ENCODE peak calls at places on chromosomes 7 and 10, in nine cellular contexts. B, G, C, I, A, O, H, S and N are unnamed samples.

GRCh38 chr10:131814567-131815290 is 86.1 kb upstream of the PPP2R2D start:
- DNase-seq in B (no peak), G (no peak), C (no peak), I (no peak), A (no peak), O (peak), H (no peak), S (no peak), N (no peak)

GRCh38 chr7:35905555-35905954 is 104.7 kb downstream of the SEPTIN7 start:
- DNase-seq in B (no peak), G (peak), C (peak), I (peak), A (peak), O (no peak), H (no peak), S (no peak), N (peak)

GRCh38 chr7:121882731-121883130 is 9.8 kb downstream of the PTPRZ1 start:
- DNase-seq in B (no peak), G (no peak), C (no peak), I (no peak), A (no peak), O (no peak), H (no peak), S (no peak), N (no peak)

GRCh38 chr7:30796105-30796869 is 25.1 kb downstream of the MINDY4 start:
- DNase-seq in B (no peak), G (peak), C (peak), I (no peak), A (no peak), O (peak), H (no peak), S (no peak), N (peak)

GRCh38 chr7:123492485-123492884 is 41.9 kb downstream of the IQUB start:
- DNase-seq in B (no peak), G (peak), C (no peak), I (no peak), A (no peak), O (no peak), H (no peak), S (no peak), N (no peak)

GRCh38 chr7:40822861-40823260 is 688.1 kb downstream of the SUGCT start:
- DNase-seq in B (no peak), G (peak), C (peak), I (no peak), A (no peak), O (no peak), H (no peak), S (no peak), N (no peak)

GRCh38 chr10:121078672-121079102 is 227.5 kb downstream of the WDR11 start:
- DNase-seq in B (no peak), G (no peak), C (no peak), I (no peak), A (no peak), O (peak), H (no peak), S (no peak), N (no peak)

GRCh38 chr7:107594961-107595737 is 15.1 kb downstream of the BCAP29 start:
- DNase-seq in B (no peak), G (peak), C (peak), I (peak), A (no peak), O (no peak), H (no peak), S (no peak), N (peak)

GRCh38 chr7:141042222-141043193 is 27.8 kb upstream of the MRPS33 start:
- DNase-seq in B (no peak), G (no peak), C (peak), I (no peak), A (no peak), O (no peak), H (no peak), S (no peak), N (peak)

GRCh38 chr10:124653811-124654651 is 90.1 kb downstream of the FAM53B start:
- DNase-seq in B (no peak), G (no peak), C (no peak), I (no peak), A (peak), O (no peak), H (no peak), S (no peak), N (no peak)

GRCh38 chr10:6037975-6038624 is 24.1 kb downstream of the IL2RA start:
- DNase-seq in B (no peak), G (no peak), C (no peak), I (no peak), A (no peak), O (peak), H (no peak), S (no peak), N (no peak)

GRCh38 chr10:65183236-65183635 is 1662.0 kb downstream of the REEP3 start:
- DNase-seq in B (no peak), G (no peak), C (no peak), I (no peak), A (no peak), O (no peak), H (no peak), S (no peak), N (no peak)

GRCh38 chr10:51895209-51895608 is 195.8 kb upstream of the CSTF2T start:
- DNase-seq in B (no peak), G (peak), C (peak), I (peak), A (peak), O (peak), H (no peak), S (no peak), N (peak)

GRCh38 chr10:48493083-48493871 is 111.6 kb downstream of the ARHGAP22 start:
- DNase-seq in B (no peak), G (no peak), C (no peak), I (no peak), A (peak), O (no peak), H (no peak), S (peak), N (no peak)

GRCh38 chr7:20241491-20242261 is 24.5 kb upstream of the MACC1 start:
- DNase-seq in B (peak), G (peak), C (peak), I (peak), A (no peak), O (no peak), H (no peak), S (no peak), N (peak)

GRCh38 chr7:98133181-98133580 is 26.5 kb downstream of the LMTK2 start:
- DNase-seq in B (peak), G (peak), C (no peak), I (peak), A (no peak), O (no peak), H (no peak), S (no peak), N (no peak)

GRCh38 chr10:61815505-61815904 is 86.0 kb upstream of the ARID5B start:
- DNase-seq in B (no peak), G (peak), C (no peak), I (peak), A (no peak), O (no peak), H (no peak), S (no peak), N (no peak)

GRCh38 chr10:69912584-69912983 is 110.9 kb downstream of the COL13A1 start:
- DNase-seq in B (no peak), G (no peak), C (no peak), I (no peak), A (peak), O (no peak), H (no peak), S (no peak), N (no peak)

GRCh38 chr7:49787980-49788379 is 14.5 kb downstream of the VWC2 start:
- DNase-seq in B (no peak), G (no peak), C (no peak), I (no peak), A (no peak), O (no peak), H (no peak), S (no peak), N (no peak)

GRCh38 chr10:23199768-23200511 is 7.8 kb downstream of the PTF1A start:
- DNase-seq in B (no peak), G (no peak), C (no peak), I (no peak), A (no peak), O (no peak), H (no peak), S (no peak), N (no peak)

GRCh38 chr7:104848386-104848990 is 165.5 kb upstream of the KMT2E start:
- DNase-seq in B (no peak), G (peak), C (peak), I (peak), A (peak), O (peak), H (peak), S (peak), N (peak)

GRCh38 chr10:71548494-71548846 is 151.8 kb downstream of the CDH23 start:
- DNase-seq in B (no peak), G (peak), C (peak), I (peak), A (no peak), O (no peak), H (no peak), S (no peak), N (no peak)

GRCh38 chr7:36303202-36304098 is 86.2 kb upstream of the ANLN start:
- DNase-seq in B (no peak), G (peak), C (peak), I (peak), A (peak), O (peak), H (peak), S (peak), N (peak)

GRCh38 chr10:93790454-93790853 is 32.7 kb downstream of the LGI1 start:
- DNase-seq in B (no peak), G (no peak), C (no peak), I (no peak), A (no peak), O (no peak), H (no peak), S (no peak), N (no peak)

GRCh38 chr10:21174670-21175495 is 277.8 kb upstream of the NEBL start:
- DNase-seq in B (no peak), G (peak), C (no peak), I (no peak), A (no peak), O (no peak), H (peak), S (no peak), N (no peak)

GRCh38 chr10:129963831-129964501 is at the start of gene EBF3:
- DNase-seq in B (no peak), G (peak), C (peak), I (peak), A (peak), O (no peak), H (no peak), S (peak), N (peak)

GRCh38 chr10:35712486-35712885 is 70.4 kb upstream of the FZD8 start:
- DNase-seq in B (no peak), G (no peak), C (no peak), I (no peak), A (no peak), O (no peak), H (no peak), S (no peak), N (no peak)

GRCh38 chr10:60666221-60666620 is 112.1 kb upstream of the CDK1 start:
- DNase-seq in B (no peak), G (peak), C (no peak), I (no peak), A (no peak), O (peak), H (no peak), S (no peak), N (peak)

GRCh38 chr10:104809288-104810090 is 168.4 kb downstream of the SORCS3 start:
- DNase-seq in B (no peak), G (no peak), C (no peak), I (no peak), A (no peak), O (no peak), H (peak), S (no peak), N (no peak)

GRCh38 chr7:39187130-39187529 is 209.4 kb downstream of the POU6F2 start:
- DNase-seq in B (no peak), G (no peak), C (no peak), I (no peak), A (no peak), O (no peak), H (no peak), S (no peak), N (no peak)

GRCh38 chr7:36391436-36392198 is 2.0 kb downstream of the ANLN start:
- DNase-seq in B (peak), G (no peak), C (peak), I (no peak), A (no peak), O (no peak), H (no peak), S (no peak), N (no peak)

GRCh38 chr10:62597226-62597625 is 207.3 kb upstream of the ADO start:
- DNase-seq in B (no peak), G (peak), C (peak), I (peak), A (no peak), O (no peak), H (no peak), S (no peak), N (no peak)

GRCh38 chr10:27779462-27779861 is 33.8 kb upstream of the MKX start:
- DNase-seq in B (no peak), G (no peak), C (peak), I (no peak), A (no peak), O (no peak), H (no peak), S (no peak), N (no peak)

GRCh38 chr7:13988011-13988410 is 1.5 kb downstream of the ETV1 start:
- DNase-seq in B (no peak), G (peak), C (peak), I (peak), A (no peak), O (no peak), H (no peak), S (no peak), N (peak)

GRCh38 chr7:13990319-13990983 is 985 bp upstream of the ETV1 start:
- DNase-seq in B (no peak), G (peak), C (peak), I (peak), A (peak), O (peak), H (no peak), S (peak), N (peak)

GRCh38 chr7:13988765-13989137 is 715 bp downstream of the ETV1 start:
- DNase-seq in B (no peak), G (peak), C (peak), I (peak), A (peak), O (peak), H (no peak), S (peak), N (peak)

GRCh38 chr7:13989944-13990295 is 454 bp upstream of the ETV1 start:
- DNase-seq in B (no peak), G (no peak), C (no peak), I (peak), A (no peak), O (no peak), H (no peak), S (no peak), N (no peak)

GRCh38 chr7:13989138-13989943 is at the start of gene ETV1:
- DNase-seq in B (no peak), G (peak), C (peak), I (peak), A (peak), O (peak), H (no peak), S (peak), N (peak)
- TF ChIP-seq CTCF in B (no peak), G (peak), C (peak), I (peak), A (no peak), O (no peak), H (no peak), S (peak), N (peak)

GRCh38 chr7:101826081-101826835 is 8.8 kb downstream of the CUX1 start:
- DNase-seq in B (no peak), G (no peak), C (no peak), I (no peak), A (peak), O (no peak), H (no peak), S (no peak), N (no peak)
- H3K4me3 ChIP-seq in B (no peak), G (no peak), C (no peak), I (no peak), A (no peak), O (no peak), H (no peak), S (no peak), N (no peak)

GRCh38 chr7:23450518-23450917 is 19.8 kb downstream of the IGF2BP3 start:
- DNase-seq in B (no peak), G (no peak), C (no peak), I (no peak), A (no peak), O (no peak), H (no peak), S (no peak), N (no peak)
- TF ChIP-seq CTCF in B (no peak), G (no peak), C (no peak), I (no peak), A (no peak), O (no peak), H (no peak), S (no peak), N (no peak)

DNA sequence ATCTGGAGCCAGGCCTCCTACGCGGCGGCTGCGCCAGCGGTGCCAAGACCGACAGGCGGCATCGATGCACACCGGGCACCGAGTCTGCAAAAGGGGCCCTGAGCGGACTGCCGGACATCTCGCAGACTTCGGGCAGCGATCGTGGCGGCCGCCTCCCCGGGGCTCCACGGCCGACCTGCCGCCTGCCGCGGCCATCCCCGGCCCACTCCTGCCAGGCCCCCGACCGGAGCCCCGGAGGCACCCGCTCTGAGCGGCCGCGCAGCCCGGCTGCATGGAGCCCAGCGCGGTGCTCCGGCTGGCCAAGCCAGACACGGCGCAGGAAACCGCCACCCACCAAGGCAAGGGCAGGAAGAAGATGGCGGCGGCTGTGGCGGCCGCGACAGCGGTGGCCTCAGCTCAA is 154.2 kb upstream of the KCTD7 start:
- DNase-seq in B (no peak), G (no peak), C (no peak), I (no peak), A (no peak), O (no peak), H (no peak), S (peak), N (no peak)
- H3K4me3 ChIP-seq in B (no peak), G (no peak), C (no peak), I (no peak), A (no peak), O (no peak), H (no peak), S (no peak), N (no peak)

DNA sequence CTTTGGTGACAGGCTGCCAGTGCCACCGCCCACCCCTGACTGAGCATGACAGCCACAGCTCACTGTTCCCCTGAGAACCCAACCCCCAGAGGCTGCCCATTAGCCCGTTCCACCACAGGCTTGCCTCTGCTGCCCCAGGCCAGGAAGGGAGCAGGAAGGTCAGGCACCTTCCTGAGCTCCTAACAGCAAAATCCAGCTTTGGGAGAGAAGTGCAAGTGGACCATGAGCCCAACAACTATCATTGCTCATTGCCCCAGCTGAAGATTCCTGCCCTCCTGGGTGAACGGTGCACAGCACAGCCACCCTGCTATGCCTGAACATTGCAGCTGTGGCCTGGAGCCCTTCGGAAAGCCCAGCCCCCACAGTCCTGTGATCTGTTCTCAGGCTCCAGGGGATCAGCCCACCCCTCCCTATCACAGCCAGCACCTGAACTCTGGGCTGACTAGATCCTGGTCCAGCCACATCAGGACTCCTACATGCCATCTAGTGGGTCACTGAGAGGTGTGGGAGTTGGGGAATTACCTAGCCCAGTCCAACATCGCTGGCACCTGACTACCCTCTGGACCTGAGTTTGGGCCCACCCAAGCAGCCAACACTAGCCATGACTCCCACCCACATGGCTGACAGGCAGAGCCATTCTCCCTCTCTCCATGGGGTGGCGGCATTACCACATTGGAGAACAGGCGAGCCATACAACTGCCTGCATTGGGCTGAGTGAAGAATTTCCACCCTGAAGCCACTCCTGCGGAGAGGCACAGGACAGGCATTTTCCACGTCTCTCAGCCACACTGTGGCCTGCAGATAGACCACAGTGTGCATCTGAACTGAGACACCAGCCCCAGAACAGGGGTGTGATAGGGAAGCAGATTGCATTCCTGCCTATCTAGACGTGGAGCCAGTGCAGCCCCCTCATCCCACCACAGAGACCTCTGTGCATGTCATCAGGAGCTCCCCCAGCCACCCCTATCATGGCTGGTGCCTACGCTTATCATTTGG is 58.4 kb upstream of the ANTXRL start:
- DNase-seq in B (no peak), G (peak), C (peak), I (peak), A (peak), O (peak), H (peak), S (peak), N (peak)
- TF ChIP-seq CTCF in B (peak), G (peak), C (peak), I (peak), A (peak), O (peak), H (peak), S (peak), N (peak)

GRCh38 chr10:119608316-119609155 is 11.8 kb upstream of the TIAL1 start:
- DNase-seq in B (no peak), G (peak), C (peak), I (peak), A (peak), O (peak), H (peak), S (peak), N (peak)
- H3K4me3 ChIP-seq in B (no peak), G (no peak), C (no peak), I (no peak), A (no peak), O (no peak), H (no peak), S (no peak), N (no peak)